ENCODE peak calls at places on chromosomes 5 and 9, in seven cellular contexts. T is ACHN; M is GM10248; Q is T-helper 2 cell; L is activated CD8-positive, alpha-beta memory T cell treated with anti-CD3 and anti-CD28 coated beads for 1 hour; N is Calu3; V is AG08396. B is an unnamed sample.

GRCh38 chr9:121609845-121610637 is 41.4 kb upstream of the DAB2IP start:
- DNase-seq in T (peak), M (no peak), Q (no peak), L (no peak), N (no peak), V (peak), B (no peak)

GRCh38 chr5:1497271-1497777 is 26.4 kb downstream of the LPCAT1 start:
- DNase-seq in T (no peak), M (peak), Q (no peak), L (no peak), N (no peak), V (no peak), B (no peak)

GRCh38 chr5:67543704-67544103 is 347.1 kb upstream of the CD180 start:
- DNase-seq in T (no peak), M (no peak), Q (no peak), L (no peak), N (no peak), V (no peak), B (no peak)

GRCh38 chr9:136977223-136978072 is at the start of gene PTGDS:
- DNase-seq in T (no peak), M (no peak), Q (no peak), L (no peak), N (no peak), V (peak), B (no peak)

GRCh38 chr5:118891252-118891651 is 97.1 kb downstream of the DTWD2 start:
- DNase-seq in T (no peak), M (no peak), Q (no peak), L (no peak), N (no peak), V (no peak), B (no peak)

GRCh38 chr9:91060520-91061343 is 259.1 kb downstream of the SYK start:
- DNase-seq in T (peak), M (no peak), Q (no peak), L (no peak), N (peak), V (peak), B (peak)

GRCh38 chr5:160463227-160463626 is 41.6 kb downstream of the PTTG1 start:
- DNase-seq in T (no peak), M (no peak), Q (no peak), L (no peak), N (no peak), V (no peak), B (no peak)

GRCh38 chr9:130172161-130172857 is at the start of gene NCS1:
- DNase-seq in T (peak), M (peak), Q (no peak), L (no peak), N (peak), V (peak), B (peak)

GRCh38 chr5:14063691-14064090 is 79.5 kb upstream of the TRIO start:
- DNase-seq in T (no peak), M (no peak), Q (no peak), L (no peak), N (no peak), V (no peak), B (no peak)

B was measured in HuH-7.5.